ENCODE peak calls at places on chromosomes 11 and 22, in nine cellular contexts. E is astrocyte of the cerebellum, V is A549, P is HCT116, Z is sigmoid colon, A is choroid plexus epithelial cell, F is fibroblast of lung, Q is left ventricle myocardium inferior, U is lower lobe of right lung. R is an unnamed sample.

GRCh38 chr11:66330931-66331330 is 5.3 kb downstream of the RIN1 start:
- DNase-seq in E (no peak), V (no peak), P (no peak), Z (no peak), A (no peak), F (no peak), Q (no peak), U (peak), R (no peak)

GRCh38 chr11:111303476-111303875 is 5.1 kb downstream of the POU2AF3 start:
- DNase-seq in E (no peak), V (peak), P (no peak), Z (no peak), A (no peak), F (peak), Q (no peak), U (peak), R (no peak)

GRCh38 chr22:17131686-17132085 is 10.5 kb upstream of the TMEM121B start:
- DNase-seq in E (no peak), V (no peak), P (no peak), Z (peak), A (peak), F (no peak), Q (no peak), U (no peak), R (no peak)

GRCh38 chr22:46673677-46674236 is 53.6 kb downstream of the GRAMD4 start:
- DNase-seq in E (no peak), V (no peak), P (no peak), Z (no peak), A (no peak), F (no peak), Q (no peak), U (no peak), R (no peak)

GRCh38 chr11:118434553-118435232 is 1.6 kb upstream of the KMT2A start:
- DNase-seq in E (no peak), V (no peak), P (no peak), Z (peak), A (peak), F (peak), Q (peak), U (peak), R (no peak)

GRCh38 chr11:18696638-18697225 is 1.8 kb upstream of the TMEM86A start:
- DNase-seq in E (no peak), V (no peak), P (no peak), Z (no peak), A (peak), F (peak), Q (no peak), U (no peak), R (no peak)

GRCh38 chr11:20605602-20606091 is 6.2 kb downstream of the SLC6A5 start:
- DNase-seq in E (no peak), V (no peak), P (no peak), Z (no peak), A (no peak), F (no peak), Q (no peak), U (no peak), R (no peak)

GRCh38 chr11:92505689-92506088 is 281.1 kb downstream of the FAT3 start:
- DNase-seq in E (no peak), V (no peak), P (no peak), Z (no peak), A (no peak), F (no peak), Q (no peak), U (no peak), R (no peak)

GRCh38 chr22:32644252-32645100 is 157.0 kb upstream of the TIMP3 start:
- DNase-seq in E (no peak), V (no peak), P (no peak), Z (peak), A (peak), F (peak), Q (peak), U (peak), R (no peak)

GRCh38 chr22:48637231-48637630 is 1190.4 kb downstream of the BRD1 start:
- DNase-seq in E (no peak), V (no peak), P (no peak), Z (no peak), A (no peak), F (no peak), Q (no peak), U (no peak), R (no peak)

GRCh38 chr11:47983464-47984397 is 3.4 kb downstream of the PTPRJ start:
- DNase-seq in E (no peak), V (peak), P (no peak), Z (no peak), A (peak), F (peak), Q (no peak), U (no peak), R (no peak)

GRCh38 chr22:29314537-29315285 is 786 bp downstream of the RASL10A start:
- DNase-seq in E (no peak), V (no peak), P (no peak), Z (no peak), A (no peak), F (no peak), Q (no peak), U (peak), R (no peak)

GRCh38 chr22:46353483-46354105 is 18.1 kb downstream of the TRMU start:
- DNase-seq in E (no peak), V (no peak), P (no peak), Z (no peak), A (no peak), F (peak), Q (no peak), U (no peak), R (no peak)

GRCh38 chr22:23058063-23058462 is 12.3 kb upstream of the GNAZ start:
- DNase-seq in E (no peak), V (no peak), P (no peak), Z (no peak), A (no peak), F (no peak), Q (no peak), U (no peak), R (no peak)

GRCh38 chr22:19569976-19570375 is 45.8 kb upstream of the CLDN5 start:
- DNase-seq in E (no peak), V (no peak), P (no peak), Z (no peak), A (no peak), F (no peak), Q (no peak), U (no peak), R (no peak)

GRCh38 chr11:132126973-132127900 is 756.8 kb downstream of the NTM start:
- DNase-seq in E (peak), V (no peak), P (no peak), Z (peak), A (peak), F (peak), Q (peak), U (no peak), R (no peak)

GRCh38 chr22:43862074-43862881 is at the start of gene SULT4A1:
- DNase-seq in E (no peak), V (no peak), P (peak), Z (peak), A (peak), F (peak), Q (no peak), U (no peak), R (no peak)

GRCh38 chr11:97754976-97755375 is 1265.8 kb upstream of the CNTN5 start:
- DNase-seq in E (no peak), V (no peak), P (no peak), Z (no peak), A (peak), F (no peak), Q (no peak), U (no peak), R (no peak)

GRCh38 chr11:1863352-1864215 is 10.7 kb downstream of the LSP1 start:
- DNase-seq in E (peak), V (peak), P (peak), Z (peak), A (peak), F (peak), Q (peak), U (peak), R (no peak)

GRCh38 chr11:70725272-70725671 is 326.9 kb downstream of the CTTN start:
- DNase-seq in E (no peak), V (no peak), P (no peak), Z (no peak), A (no peak), F (no peak), Q (no peak), U (no peak), R (no peak)

GRCh38 chr22:49312601-49313000 is 515.1 kb downstream of the BRD1 start:
- DNase-seq in E (no peak), V (no peak), P (no peak), Z (no peak), A (no peak), F (no peak), Q (no peak), U (no peak), R (no peak)

GRCh38 chr11:134574947-134575346 is 162.9 kb upstream of the B3GAT1 start:
- DNase-seq in E (no peak), V (no peak), P (no peak), Z (peak), A (no peak), F (no peak), Q (no peak), U (no peak), R (no peak)

GRCh38 chr11:107859459-107860239 is 1.1 kb upstream of the SLC35F2 start:
- DNase-seq in E (no peak), V (peak), P (peak), Z (peak), A (no peak), F (no peak), Q (peak), U (peak), R (peak)

GRCh38 chr11:102727890-102728289 is 3.1 kb upstream of the MMP8 start:
- DNase-seq in E (no peak), V (no peak), P (no peak), Z (no peak), A (peak), F (peak), Q (no peak), U (no peak), R (no peak)

GRCh38 chr11:77503006-77503405 is 29.1 kb upstream of the PAK1 start:
- DNase-seq in E (no peak), V (no peak), P (no peak), Z (no peak), A (peak), F (peak), Q (no peak), U (no peak), R (no peak)

GRCh38 chr11:128470081-128470480 is 117.3 kb downstream of the ETS1 start:
- DNase-seq in E (no peak), V (no peak), P (no peak), Z (no peak), A (no peak), F (no peak), Q (no peak), U (no peak), R (no peak)

GRCh38 chr11:118156531-118157185 is 4.0 kb upstream of the SCN4B start:
- DNase-seq in E (no peak), V (no peak), P (no peak), Z (no peak), A (no peak), F (no peak), Q (no peak), U (no peak), R (no peak)

GRCh38 chr11:65183201-65183891 is 1.6 kb downstream of the CAPN1 start:
- DNase-seq in E (no peak), V (no peak), P (peak), Z (no peak), A (no peak), F (no peak), Q (no peak), U (peak), R (no peak)
- H3K4me3 ChIP-seq in E (peak), V (no peak), P (peak), Z (no peak), A (peak), F (peak), Q (peak), U (peak), R (peak)

DNA sequence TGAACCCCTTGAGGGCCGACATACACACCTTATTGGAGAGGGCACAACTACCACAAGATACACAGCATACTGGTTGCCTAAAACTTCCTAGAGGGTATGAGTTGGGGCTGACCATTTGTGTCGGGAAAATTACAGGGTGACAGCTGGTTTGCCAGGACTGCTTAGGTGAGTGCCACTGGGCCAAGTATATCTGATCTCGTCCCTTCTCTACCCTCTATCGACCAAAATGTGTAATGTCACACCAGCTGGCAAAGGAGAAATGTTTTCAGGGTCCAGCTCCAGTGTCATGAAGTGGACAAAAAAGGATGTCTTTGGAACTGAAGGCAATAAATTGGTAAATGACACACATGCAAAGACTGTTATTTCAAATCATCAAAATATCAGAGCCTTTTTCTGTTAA is 126.1 kb downstream of the PGR start:
- DNase-seq in E (no peak), V (peak), P (peak), Z (no peak), A (no peak), F (no peak), Q (no peak), U (no peak), R (no peak)
- TF ChIP-seq CTCF in E (no peak), V (no peak), P (peak), Z (no peak), A (peak), F (no peak), Q (no peak), U (no peak), R (peak)

GRCh38 chr11:119743041-119743440 is 14.0 kb upstream of the NECTIN1 start:
- DNase-seq in E (no peak), V (no peak), P (no peak), Z (no peak), A (no peak), F (no peak), Q (no peak), U (no peak), R (no peak)
- H3K4me3 ChIP-seq in E (no peak), V (no peak), P (no peak), Z (no peak), A (no peak), F (no peak), Q (no peak), U (no peak), R (no peak)

DNA sequence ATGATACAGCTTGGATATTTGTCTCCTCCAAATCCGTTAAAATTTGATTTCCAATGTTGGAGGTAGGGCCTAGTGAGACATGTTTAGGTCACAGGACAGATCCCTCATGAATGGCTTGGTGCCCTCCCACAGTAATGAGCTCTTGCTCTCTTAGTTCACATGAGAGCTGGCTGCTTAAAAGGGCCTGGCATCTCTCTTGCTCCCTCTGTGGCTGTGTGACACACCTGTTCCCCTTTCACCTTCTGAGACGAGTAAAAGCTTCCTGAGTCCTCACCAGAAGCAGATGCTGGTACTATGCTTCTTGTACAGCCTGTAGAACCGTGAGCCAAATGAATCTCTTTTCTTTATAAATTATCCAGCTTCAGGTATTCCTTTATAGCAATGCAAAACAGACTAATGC is 3.5 kb downstream of the VPS37C start:
- DNase-seq in E (no peak), V (no peak), P (no peak), Z (no peak), A (no peak), F (no peak), Q (no peak), U (no peak), R (no peak)
- TF ChIP-seq CTCF in E (no peak), V (no peak), P (no peak), Z (no peak), A (no peak), F (no peak), Q (no peak), U (no peak), R (no peak)

GRCh38 chr22:42444060-42444904 is 12.1 kb upstream of the NFAM1 start:
- DNase-seq in E (peak), V (peak), P (peak), Z (peak), A (peak), F (peak), Q (peak), U (peak), R (peak)
- H3K4me3 ChIP-seq in E (peak), V (peak), P (peak), Z (peak), A (peak), F (peak), Q (peak), U (peak), R (peak)